ENCODE peak calls at places on chromosomes 6 and 20, in four cellular contexts. L, D, W and G are unnamed samples.
A peak's percentile ranks its signal among the peaks of the same experiment; 100 is the strongest.

GRCh38 chr6:100435299-100435698 is 29.4 kb downstream of the SIM1 start:
- DNase-seq in L (no peak), D (peak; percentile 18), W (no peak), G (no peak)

GRCh38 chr20:57647933-57648785 is 27.9 kb upstream of the ZBP1 start:
- DNase-seq in L (peak; percentile 43), D (no peak), W (no peak), G (no peak)

GRCh38 chr20:62758226-62758912 is 37.9 kb upstream of the MRGBP start:
- DNase-seq in L (peak; percentile 52), D (no peak), W (no peak), G (no peak)

GRCh38 chr20:17431621-17432364 is 99.4 kb downstream of the BFSP1 start:
- DNase-seq in L (no peak), D (peak; percentile 5), W (peak; percentile 7), G (peak; percentile 22)

GRCh38 chr6:143510991-143511891 is at the start of gene FUCA2:
- DNase-seq in L (peak; percentile 96), D (peak; percentile 55), W (peak; percentile 40), G (peak; percentile 55)

GRCh38 chr20:51284871-51285270 is 257.6 kb downstream of the NFATC2 start:
- DNase-seq in L (no peak), D (no peak), W (no peak), G (no peak)

GRCh38 chr6:30171677-30172471 is 8.5 kb downstream of the TRIM15 start:
- DNase-seq in L (no peak), D (no peak), W (no peak), G (no peak)

GRCh38 chr6:116352515-116353471 is 18.0 kb upstream of the DSE start:
- DNase-seq in L (no peak), D (no peak), W (no peak), G (no peak)

GRCh38 chr6:3205913-3206312 is 21.5 kb downstream of the TUBB2B start:
- DNase-seq in L (no peak), D (peak; percentile 92), W (no peak), G (peak; percentile 47)